ENCODE peak calls at places on chromosomes 4 and X, in nine cellular contexts. One of them, this sample, is unnamed.

GRCh38 chr4:66911898-66912297 is 633.4 kb downstream of the CENPC start:
- DNase-seq in pons: no peak
- DNase-seq in globus pallidus: no peak
- DNase-seq in H54: no peak
- DNase-seq in fibroblast of mammary gland: peak
- DNase-seq in A549: no peak
- DNase-seq in NCI-H1417: no peak
- DNase-seq in nucleus accumbens: no peak
- DNase-seq in prostate gland: no peak
- DNase-seq in this sample: no peak

GRCh38 chrX:138711399-138712347 is at the start of gene FGF13:
- DNase-seq in pons: no peak
- DNase-seq in globus pallidus: peak
- DNase-seq in H54: no peak
- DNase-seq in fibroblast of mammary gland: peak
- DNase-seq in A549: no peak
- DNase-seq in NCI-H1417: no peak
- DNase-seq in nucleus accumbens: no peak
- DNase-seq in prostate gland: peak
- DNase-seq in this sample: no peak

GRCh38 chrX:15686818-15687685 is 22.4 kb upstream of the CLTRN start:
- DNase-seq in pons: peak
- DNase-seq in globus pallidus: no peak
- DNase-seq in H54: no peak
- DNase-seq in fibroblast of mammary gland: peak
- DNase-seq in A549: peak
- DNase-seq in NCI-H1417: peak
- DNase-seq in nucleus accumbens: no peak
- DNase-seq in prostate gland: peak
- DNase-seq in this sample: peak

GRCh38 chr4:124179521-124180186 is 532.9 kb downstream of the ANKRD50 start:
- DNase-seq in pons: no peak
- DNase-seq in globus pallidus: no peak
- DNase-seq in H54: no peak
- DNase-seq in fibroblast of mammary gland: no peak
- DNase-seq in A549: no peak
- DNase-seq in NCI-H1417: no peak
- DNase-seq in nucleus accumbens: no peak
- DNase-seq in prostate gland: peak
- DNase-seq in this sample: no peak

GRCh38 chr4:11746734-11747133 is 318.0 kb upstream of the HS3ST1 start:
- DNase-seq in pons: no peak
- DNase-seq in globus pallidus: no peak
- DNase-seq in H54: no peak
- DNase-seq in fibroblast of mammary gland: peak
- DNase-seq in A549: no peak
- DNase-seq in NCI-H1417: no peak
- DNase-seq in nucleus accumbens: no peak
- DNase-seq in prostate gland: no peak
- DNase-seq in this sample: peak

GRCh38 chr4:185020293-185020808 is 2.1 kb downstream of the HELT start:
- DNase-seq in pons: no peak
- DNase-seq in globus pallidus: no peak
- DNase-seq in H54: no peak
- DNase-seq in fibroblast of mammary gland: peak
- DNase-seq in A549: no peak
- DNase-seq in NCI-H1417: no peak
- DNase-seq in nucleus accumbens: no peak
- DNase-seq in prostate gland: no peak
- DNase-seq in this sample: no peak

GRCh38 chrX:37302569-37302968 is 46.6 kb upstream of the PRRG1 start:
- DNase-seq in pons: no peak
- DNase-seq in globus pallidus: no peak
- DNase-seq in H54: no peak
- DNase-seq in fibroblast of mammary gland: peak
- DNase-seq in A549: no peak
- DNase-seq in NCI-H1417: no peak
- DNase-seq in nucleus accumbens: no peak
- DNase-seq in prostate gland: no peak
- DNase-seq in this sample: peak

GRCh38 chr4:16794816-16795445 is 103.5 kb downstream of the LDB2 start:
- DNase-seq in pons: peak
- DNase-seq in globus pallidus: peak
- DNase-seq in H54: peak
- DNase-seq in fibroblast of mammary gland: peak
- DNase-seq in A549: no peak
- DNase-seq in NCI-H1417: peak
- DNase-seq in nucleus accumbens: no peak
- DNase-seq in prostate gland: no peak
- DNase-seq in this sample: peak

GRCh38 chr4:15659768-15660394 is 4.7 kb upstream of the FBXL5 start:
- DNase-seq in pons: peak
- DNase-seq in globus pallidus: no peak
- DNase-seq in H54: no peak
- DNase-seq in fibroblast of mammary gland: peak
- DNase-seq in A549: no peak
- DNase-seq in NCI-H1417: no peak
- DNase-seq in nucleus accumbens: no peak
- DNase-seq in prostate gland: no peak
- DNase-seq in this sample: peak

GRCh38 chr4:183201331-183201730 is 102.3 kb downstream of the WWC2 start:
- DNase-seq in pons: no peak
- DNase-seq in globus pallidus: no peak
- DNase-seq in H54: no peak
- DNase-seq in fibroblast of mammary gland: peak
- DNase-seq in A549: no peak
- DNase-seq in NCI-H1417: no peak
- DNase-seq in nucleus accumbens: no peak
- DNase-seq in prostate gland: no peak
- DNase-seq in this sample: peak

GRCh38 chr4:99334880-99335279 is 13.7 kb upstream of the ADH1B start:
- DNase-seq in pons: no peak
- DNase-seq in globus pallidus: no peak
- DNase-seq in H54: no peak
- DNase-seq in fibroblast of mammary gland: no peak
- DNase-seq in A549: no peak
- DNase-seq in NCI-H1417: no peak
- DNase-seq in nucleus accumbens: no peak
- DNase-seq in prostate gland: no peak
- DNase-seq in this sample: no peak

GRCh38 chr4:116070283-116070682 is 956.9 kb upstream of the NDST4 start:
- DNase-seq in pons: no peak
- DNase-seq in globus pallidus: no peak
- DNase-seq in H54: no peak
- DNase-seq in fibroblast of mammary gland: no peak
- DNase-seq in A549: no peak
- DNase-seq in NCI-H1417: no peak
- DNase-seq in nucleus accumbens: no peak
- DNase-seq in prostate gland: no peak
- DNase-seq in this sample: no peak

GRCh38 chr4:112170451-112170993 is 25.3 kb downstream of the FAM241A start:
- DNase-seq in pons: no peak
- DNase-seq in globus pallidus: no peak
- DNase-seq in H54: peak
- DNase-seq in fibroblast of mammary gland: peak
- DNase-seq in A549: peak
- DNase-seq in NCI-H1417: no peak
- DNase-seq in nucleus accumbens: no peak
- DNase-seq in prostate gland: no peak
- DNase-seq in this sample: peak

GRCh38 chr4:8274772-8275241 is 5.3 kb downstream of the HTRA3 start:
- DNase-seq in pons: peak
- DNase-seq in globus pallidus: peak
- DNase-seq in H54: no peak
- DNase-seq in fibroblast of mammary gland: peak
- DNase-seq in A549: no peak
- DNase-seq in NCI-H1417: no peak
- DNase-seq in nucleus accumbens: peak
- DNase-seq in prostate gland: peak
- DNase-seq in this sample: peak

GRCh38 chr4:120071192-120071795 is 4.6 kb upstream of the MAD2L1 start:
- DNase-seq in pons: peak
- DNase-seq in globus pallidus: peak
- DNase-seq in H54: no peak
- DNase-seq in fibroblast of mammary gland: peak
- DNase-seq in A549: peak
- DNase-seq in NCI-H1417: peak
- DNase-seq in nucleus accumbens: peak
- DNase-seq in prostate gland: no peak
- DNase-seq in this sample: peak

GRCh38 chrX:104618106-104618895 is 52.3 kb downstream of the IL1RAPL2 start:
- DNase-seq in pons: no peak
- DNase-seq in globus pallidus: no peak
- DNase-seq in H54: no peak
- DNase-seq in fibroblast of mammary gland: no peak
- DNase-seq in A549: no peak
- DNase-seq in NCI-H1417: no peak
- DNase-seq in nucleus accumbens: no peak
- DNase-seq in prostate gland: no peak
- DNase-seq in this sample: no peak

GRCh38 chrX:9327747-9328145 is 137.1 kb upstream of the TBL1X start:
- DNase-seq in pons: no peak
- DNase-seq in globus pallidus: no peak
- DNase-seq in H54: no peak
- DNase-seq in fibroblast of mammary gland: peak
- DNase-seq in A549: peak
- DNase-seq in NCI-H1417: no peak
- DNase-seq in nucleus accumbens: no peak
- DNase-seq in prostate gland: no peak
- DNase-seq in this sample: peak

GRCh38 chrX:69503835-69504625 is at the start of gene NALF2:
- DNase-seq in pons: peak
- DNase-seq in globus pallidus: peak
- DNase-seq in H54: no peak
- DNase-seq in fibroblast of mammary gland: peak
- DNase-seq in A549: peak
- DNase-seq in NCI-H1417: no peak
- DNase-seq in nucleus accumbens: peak
- DNase-seq in prostate gland: peak
- DNase-seq in this sample: peak

GRCh38 chr4:78776729-78777555 is 792 bp downstream of the BMP2K start:
- DNase-seq in pons: peak
- DNase-seq in globus pallidus: no peak
- DNase-seq in H54: peak
- DNase-seq in fibroblast of mammary gland: peak
- DNase-seq in A549: peak
- DNase-seq in NCI-H1417: peak
- DNase-seq in nucleus accumbens: peak
- DNase-seq in prostate gland: peak
- DNase-seq in this sample: peak

GRCh38 chr4:85489273-85489672 is 14.3 kb downstream of the ARHGAP24 start:
- DNase-seq in pons: peak
- DNase-seq in globus pallidus: no peak
- DNase-seq in H54: no peak
- DNase-seq in fibroblast of mammary gland: peak
- DNase-seq in A549: peak
- DNase-seq in NCI-H1417: peak
- DNase-seq in nucleus accumbens: no peak
- DNase-seq in prostate gland: no peak
- DNase-seq in this sample: peak

GRCh38 chr4:6781561-6781960 is 966 bp upstream of the KIAA0232 start:
- DNase-seq in pons: peak
- DNase-seq in globus pallidus: peak
- DNase-seq in H54: no peak
- DNase-seq in fibroblast of mammary gland: no peak
- DNase-seq in A549: no peak
- DNase-seq in NCI-H1417: no peak
- DNase-seq in nucleus accumbens: no peak
- DNase-seq in prostate gland: no peak
- DNase-seq in this sample: no peak

GRCh38 chr4:176638992-176639391 is 153.7 kb downstream of the VEGFC start:
- DNase-seq in pons: no peak
- DNase-seq in globus pallidus: no peak
- DNase-seq in H54: no peak
- DNase-seq in fibroblast of mammary gland: peak
- DNase-seq in A549: no peak
- DNase-seq in NCI-H1417: no peak
- DNase-seq in nucleus accumbens: no peak
- DNase-seq in prostate gland: no peak
- DNase-seq in this sample: peak

GRCh38 chr4:102623622-102624021 is 122.5 kb downstream of the NFKB1 start:
- DNase-seq in pons: peak
- DNase-seq in globus pallidus: peak
- DNase-seq in H54: no peak
- DNase-seq in fibroblast of mammary gland: peak
- DNase-seq in A549: peak
- DNase-seq in NCI-H1417: peak
- DNase-seq in nucleus accumbens: no peak
- DNase-seq in prostate gland: no peak
- DNase-seq in this sample: peak

GRCh38 chr4:83024233-83024632 is 10.8 kb upstream of the COPS4 start:
- DNase-seq in pons: no peak
- DNase-seq in globus pallidus: no peak
- DNase-seq in H54: no peak
- DNase-seq in fibroblast of mammary gland: no peak
- DNase-seq in A549: no peak
- DNase-seq in NCI-H1417: no peak
- DNase-seq in nucleus accumbens: no peak
- DNase-seq in prostate gland: no peak
- DNase-seq in this sample: no peak

GRCh38 chr4:138972956-138973819 is 42.4 kb upstream of the NOCT start:
- DNase-seq in pons: no peak
- DNase-seq in globus pallidus: no peak
- DNase-seq in H54: no peak
- DNase-seq in fibroblast of mammary gland: no peak
- DNase-seq in A549: no peak
- DNase-seq in NCI-H1417: no peak
- DNase-seq in nucleus accumbens: no peak
- DNase-seq in prostate gland: no peak
- DNase-seq in this sample: no peak

GRCh38 chrX:9311411-9312160 is 153.3 kb upstream of the TBL1X start:
- DNase-seq in pons: no peak
- DNase-seq in globus pallidus: no peak
- DNase-seq in H54: no peak
- DNase-seq in fibroblast of mammary gland: peak
- DNase-seq in A549: no peak
- DNase-seq in NCI-H1417: no peak
- DNase-seq in nucleus accumbens: no peak
- DNase-seq in prostate gland: no peak
- DNase-seq in this sample: peak

GRCh38 chr4:138329506-138330070 is 87.4 kb upstream of the SLC7A11 start:
- DNase-seq in pons: no peak
- DNase-seq in globus pallidus: no peak
- DNase-seq in H54: no peak
- DNase-seq in fibroblast of mammary gland: no peak
- DNase-seq in A549: no peak
- DNase-seq in NCI-H1417: no peak
- DNase-seq in nucleus accumbens: no peak
- DNase-seq in prostate gland: no peak
- DNase-seq in this sample: no peak

GRCh38 chr4:48914311-48914710 is 7.7 kb upstream of the OCIAD2 start:
- DNase-seq in pons: no peak
- DNase-seq in globus pallidus: no peak
- DNase-seq in H54: no peak
- DNase-seq in fibroblast of mammary gland: peak
- DNase-seq in A549: no peak
- DNase-seq in NCI-H1417: no peak
- DNase-seq in nucleus accumbens: no peak
- DNase-seq in prostate gland: no peak
- DNase-seq in this sample: no peak

GRCh38 chrX:13569479-13570244 is at the start of gene EGFL6:
- DNase-seq in pons: no peak
- DNase-seq in globus pallidus: no peak
- DNase-seq in H54: no peak
- DNase-seq in fibroblast of mammary gland: no peak
- DNase-seq in A549: no peak
- DNase-seq in NCI-H1417: no peak
- DNase-seq in nucleus accumbens: no peak
- DNase-seq in prostate gland: no peak
- DNase-seq in this sample: no peak

GRCh38 chr4:61462451-61463326 is 262.6 kb downstream of the ADGRL3 start:
- DNase-seq in pons: no peak
- DNase-seq in globus pallidus: no peak
- DNase-seq in H54: no peak
- DNase-seq in fibroblast of mammary gland: peak
- DNase-seq in A549: peak
- DNase-seq in NCI-H1417: no peak
- DNase-seq in nucleus accumbens: no peak
- DNase-seq in prostate gland: no peak
- DNase-seq in this sample: peak

GRCh38 chrX:132622130-132622529 is 133.3 kb upstream of the MBNL3 start:
- DNase-seq in pons: no peak
- DNase-seq in globus pallidus: no peak
- DNase-seq in H54: peak
- DNase-seq in fibroblast of mammary gland: peak
- DNase-seq in A549: no peak
- DNase-seq in NCI-H1417: no peak
- DNase-seq in nucleus accumbens: no peak
- DNase-seq in prostate gland: no peak
- DNase-seq in this sample: peak

This sample was measured in fibroblast of villous mesenchyme.